ENCODE peak calls at places on chromosomes 1 and 21, in ten cellular contexts. C is NCI-H1930; M is tibial artery; Q is T-helper 9 cell; V is heart left ventricle; U is aorta; K is A549; D is stimulated activated CD8-positive, alpha-beta memory T cell treated with anti-CD3 and anti-CD28 coated beads, Interleukin-7, amount 100 ng/mL, for 24 hours; S is HEK293T; Y is ACHN. B is an unnamed sample.

GRCh38 chr1:86503477-86504129 is 34.9 kb downstream of the CLCA1 start:
- DNase-seq in C (no peak), M (no peak), Q (no peak), V (peak), U (peak), K (no peak), D (no peak), S (no peak), Y (no peak), B (no peak)

GRCh38 chr1:92874987-92875386 is 43.1 kb downstream of the RPL5 start:
- DNase-seq in C (no peak), M (no peak), Q (no peak), V (no peak), U (no peak), K (no peak), D (no peak), S (no peak), Y (no peak), B (no peak)

GRCh38 chr1:59139396-59139795 is 157.5 kb upstream of the FGGY start:
- DNase-seq in C (no peak), M (no peak), Q (no peak), V (peak), U (no peak), K (peak), D (no peak), S (no peak), Y (peak), B (peak)

GRCh38 chr1:44828841-44829440 is 14.1 kb downstream of the PTCH2 start:
- DNase-seq in C (no peak), M (no peak), Q (no peak), V (no peak), U (no peak), K (no peak), D (no peak), S (no peak), Y (no peak), B (no peak)

GRCh38 chr21:46509760-46510159 is 51.1 kb downstream of the DIP2A start:
- DNase-seq in C (no peak), M (no peak), Q (no peak), V (no peak), U (no peak), K (peak), D (no peak), S (no peak), Y (no peak), B (no peak)

GRCh38 chr1:66519988-66520387 is 14.0 kb upstream of the SGIP1 start:
- DNase-seq in C (no peak), M (no peak), Q (no peak), V (no peak), U (no peak), K (no peak), D (no peak), S (no peak), Y (no peak), B (no peak)

GRCh38 chr1:28582248-28582615 is 9.8 kb upstream of the RAB42 start:
- DNase-seq in C (no peak), M (no peak), Q (no peak), V (no peak), U (no peak), K (peak), D (no peak), S (peak), Y (no peak), B (no peak)

GRCh38 chr21:34900376-34900775 is 148.7 kb downstream of the RUNX1 start:
- DNase-seq in C (no peak), M (no peak), Q (no peak), V (no peak), U (no peak), K (no peak), D (no peak), S (no peak), Y (no peak), B (no peak)

GRCh38 chr1:35927472-35927871 is 3.4 kb upstream of the AGO3 start:
- DNase-seq in C (no peak), M (no peak), Q (no peak), V (no peak), U (no peak), K (no peak), D (no peak), S (no peak), Y (no peak), B (no peak)

GRCh38 chr1:154578058-154578418 is 10.5 kb downstream of the CHRNB2 start:
- DNase-seq in C (no peak), M (no peak), Q (no peak), V (peak), U (no peak), K (no peak), D (no peak), S (no peak), Y (no peak), B (no peak)

GRCh38 chr1:12166834-12167492 is at the start of gene TNFRSF1B:
- DNase-seq in C (no peak), M (no peak), Q (peak), V (peak), U (peak), K (peak), D (peak), S (no peak), Y (peak), B (no peak)